ENCODE peak calls at places on chromosomes 7 and 10, in seven cellular contexts. N, C, I, F, Q, H and K are unnamed samples.

GRCh38 chr10:89373916-89374711 is 3.7 kb upstream of the IFIT1B start:
- DNase-seq in N (no peak), C (peak; percentile 81), I (peak; percentile 93), F (no peak), Q (no peak), H (no peak), K (peak; percentile 90)

GRCh38 chr10:3749597-3750351 is 35.2 kb downstream of the KLF6 start:
- DNase-seq in N (no peak), C (no peak), I (peak; percentile 31), F (no peak), Q (no peak), H (no peak), K (no peak)

GRCh38 chr10:4291995-4292394 is 507.0 kb upstream of the KLF6 start:
- DNase-seq in N (no peak), C (no peak), I (no peak), F (no peak), Q (no peak), H (no peak), K (no peak)

GRCh38 chr7:121797283-121798037 is 75.5 kb upstream of the PTPRZ1 start:
- DNase-seq in N (no peak), C (no peak), I (no peak), F (no peak), Q (no peak), H (no peak), K (no peak)

GRCh38 chr7:1971946-1972654 is 260.6 kb downstream of the MAD1L1 start:
- DNase-seq in N (no peak), C (no peak), I (no peak), F (no peak), Q (peak; percentile 43), H (no peak), K (no peak)

GRCh38 chr7:34900891-34901493 is 136.3 kb downstream of the DPY19L1 start:
- DNase-seq in N (peak; percentile 32), C (no peak), I (peak; percentile 20), F (no peak), Q (no peak), H (no peak), K (no peak)

GRCh38 chr7:81721428-81721827 is 48.4 kb downstream of the HGF start:
- DNase-seq in N (no peak), C (no peak), I (no peak), F (no peak), Q (no peak), H (no peak), K (no peak)

GRCh38 chr10:14330390-14331071 is at the start of gene FRMD4A:
- DNase-seq in N (no peak), C (no peak), I (no peak), F (no peak), Q (no peak), H (no peak), K (no peak)

GRCh38 chr10:85430991-85431390 is 935.6 kb downstream of the GRID1 start:
- DNase-seq in N (no peak), C (no peak), I (peak; percentile 9), F (no peak), Q (no peak), H (no peak), K (no peak)

GRCh38 chr10:29714096-29714874 is 79.5 kb upstream of the SVIL start:
- DNase-seq in N (peak; percentile 57), C (no peak), I (no peak), F (no peak), Q (no peak), H (no peak), K (no peak)

GRCh38 chr10:22825841-22826240 is 102.0 kb upstream of the ARMC3 start:
- DNase-seq in N (peak; percentile 71), C (peak; percentile 18), I (no peak), F (no peak), Q (no peak), H (no peak), K (peak; percentile 41)

GRCh38 chr7:35701287-35701686 is 6.4 kb upstream of the HERPUD2 start:
- DNase-seq in N (no peak), C (no peak), I (no peak), F (no peak), Q (no peak), H (no peak), K (no peak)

GRCh38 chr10:88110355-88110754 is 246.9 kb downstream of the PTEN start:
- DNase-seq in N (peak; percentile 59), C (no peak), I (no peak), F (no peak), Q (no peak), H (no peak), K (no peak)

GRCh38 chr7:85068796-85069195 is 118.1 kb downstream of the SEMA3D start:
- DNase-seq in N (no peak), C (no peak), I (no peak), F (no peak), Q (no peak), H (no peak), K (no peak)

GRCh38 chr10:74930962-74931361 is 104.6 kb downstream of the KAT6B start:
- DNase-seq in N (no peak), C (no peak), I (no peak), F (no peak), Q (no peak), H (no peak), K (no peak)

GRCh38 chr7:141640239-141640840 is 61.6 kb downstream of the DENND11 start:
- DNase-seq in N (no peak), C (no peak), I (no peak), F (no peak), Q (no peak), H (no peak), K (no peak)

GRCh38 chr7:127578711-127579275 is 6.6 kb downstream of the GCC1 start:
- DNase-seq in N (no peak), C (no peak), I (no peak), F (no peak), Q (no peak), H (no peak), K (no peak)

GRCh38 chr10:47063858-47064257 is 152.6 kb downstream of the PTPN20 start:
- DNase-seq in N (no peak), C (no peak), I (no peak), F (no peak), Q (no peak), H (no peak), K (no peak)

GRCh38 chr10:61244261-61244775 is 208.9 kb downstream of the TMEM26 start:
- DNase-seq in N (no peak), C (no peak), I (no peak), F (no peak), Q (no peak), H (no peak), K (no peak)
- TF ChIP-seq POLR2AphosphoS5 in N (no peak), C (no peak), I (no peak), F (no peak), Q (no peak), H (no peak), K (no peak)

GRCh38 chr7:23680417-23681405 is 712 bp downstream of the FAM221A start:
- DNase-seq in N (no peak), C (peak; percentile 83), I (no peak), F (peak; percentile 31), Q (peak; percentile 87), H (peak; percentile 57), K (peak; percentile 82)
- TF ChIP-seq POLR2A in N (no peak), C (peak; percentile 68), I (no peak), F (no peak), Q (no peak), H (peak; percentile 68), K (peak; percentile 34)

GRCh38 chr10:6915307-6915706 is 335.2 kb upstream of the PRKCQ start:
- DNase-seq in N (no peak), C (no peak), I (no peak), F (no peak), Q (no peak), H (no peak), K (no peak)

GRCh38 chr10:6918305-6918704 is 338.2 kb upstream of the PRKCQ start:
- DNase-seq in N (no peak), C (peak; percentile 59), I (no peak), F (no peak), Q (peak; percentile 82), H (peak; percentile 15), K (peak; percentile 47)

GRCh38 chr10:6919077-6919476 is 339.0 kb upstream of the PRKCQ start:
- DNase-seq in N (no peak), C (no peak), I (no peak), F (no peak), Q (no peak), H (no peak), K (no peak)

GRCh38 chr10:6916601-6917000 is 336.5 kb upstream of the PRKCQ start:
- DNase-seq in N (no peak), C (no peak), I (no peak), F (no peak), Q (no peak), H (no peak), K (no peak)

GRCh38 chr10:6917125-6917524 is 337.0 kb upstream of the PRKCQ start:
- DNase-seq in N (no peak), C (no peak), I (no peak), F (no peak), Q (no peak), H (no peak), K (no peak)
- TF ChIP-seq POLR2AphosphoS5 in N (no peak), C (no peak), I (no peak), F (no peak), Q (no peak), H (no peak), K (no peak)

GRCh38 chr10:62647375-62648092 is 157.0 kb upstream of the ADO start:
- DNase-seq in N (no peak), C (no peak), I (no peak), F (no peak), Q (no peak), H (no peak), K (no peak)

GRCh38 chr10:62639139-62639538 is 165.4 kb upstream of the ADO start:
- DNase-seq in N (no peak), C (no peak), I (no peak), F (no peak), Q (no peak), H (no peak), K (no peak)

GRCh38 chr10:62640386-62640785 is 164.1 kb upstream of the ADO start:
- DNase-seq in N (no peak), C (no peak), I (no peak), F (no peak), Q (no peak), H (no peak), K (no peak)

GRCh38 chr10:62648941-62649340 is 155.6 kb upstream of the ADO start:
- DNase-seq in N (no peak), C (no peak), I (no peak), F (no peak), Q (no peak), H (no peak), K (no peak)

DNA sequence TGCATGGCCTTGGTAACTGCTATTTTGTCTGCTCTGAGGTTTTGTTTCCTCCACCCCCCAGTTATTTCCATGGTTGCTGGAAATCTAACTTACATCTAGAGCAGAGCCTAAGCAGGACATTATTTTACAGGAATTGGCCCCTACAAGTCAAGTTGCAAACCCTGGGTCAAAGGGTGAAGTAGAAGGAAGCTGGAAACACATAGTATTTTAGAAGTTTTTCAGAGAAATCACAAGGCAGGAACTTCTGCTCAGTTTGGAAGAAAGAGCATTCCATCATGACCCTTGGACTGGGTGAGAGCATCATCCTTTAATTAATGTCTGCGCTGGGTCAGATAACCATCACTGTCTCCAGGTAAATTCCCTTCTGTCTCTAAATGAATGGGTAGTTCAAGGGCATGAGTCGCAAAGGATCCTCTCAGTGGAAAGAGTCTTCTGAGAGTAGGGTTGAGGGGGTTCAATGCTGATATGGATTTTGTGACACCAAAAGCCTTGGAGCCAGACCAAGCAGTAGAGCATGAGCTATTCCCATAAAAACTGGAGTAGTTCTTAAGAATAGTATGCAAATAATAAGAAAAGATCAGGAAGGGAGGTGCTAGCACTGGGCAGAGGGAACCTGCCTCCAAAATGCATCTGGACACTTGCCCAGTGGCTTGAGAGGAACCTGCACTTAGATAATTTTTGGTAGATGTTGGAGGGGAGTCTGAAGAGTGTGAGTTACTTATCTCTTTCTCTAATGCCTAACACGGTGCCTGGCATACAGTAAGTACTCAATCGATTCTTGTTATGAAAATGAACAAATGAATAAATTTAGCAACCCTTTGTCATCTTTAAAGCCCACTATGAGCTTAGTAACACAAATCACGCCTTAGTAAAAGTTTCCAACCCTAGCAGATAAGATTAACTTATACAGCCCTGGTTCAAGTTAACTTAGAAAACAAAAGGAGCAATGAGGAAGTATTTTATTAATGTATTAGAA is 160.6 kb upstream of the ADO start:
- DNase-seq in N (no peak), C (no peak), I (no peak), F (no peak), Q (no peak), H (no peak), K (no peak)
- TF ChIP-seq POLR2A in N (no peak), C (no peak), I (no peak), F (no peak), Q (no peak), H (no peak), K (no peak)